ENCODE peak calls at places on chromosomes 7 and 10, in seven cellular contexts. S is tibial artery, P is cardiac muscle cell, C is heart left ventricle, F is kidney glomerular epithelial cell, L is T-helper 9 cell, E is NCI-H446. K is an unnamed sample.

GRCh38 chr7:129719980-129720732 is 108.6 kb downstream of the NRF1 start:
- DNase-seq in S (no peak), P (no peak), C (no peak), F (no peak), L (no peak), E (no peak), K (no peak)

GRCh38 chr10:24825551-24825950 is 101.9 kb upstream of the ARHGAP21 start:
- DNase-seq in S (no peak), P (no peak), C (no peak), F (no peak), L (no peak), E (no peak), K (peak)

GRCh38 chr10:46523881-46524470 is 32.5 kb downstream of the GPRIN2 start:
- DNase-seq in S (peak), P (no peak), C (peak), F (peak), L (no peak), E (peak), K (peak)

GRCh38 chr7:23003505-23004246 is 10.3 kb downstream of the HYCC1 start:
- DNase-seq in S (no peak), P (no peak), C (no peak), F (no peak), L (no peak), E (no peak), K (no peak)

GRCh38 chr7:70647801-70648491 is 484.0 kb upstream of the GALNT17 start:
- DNase-seq in S (no peak), P (no peak), C (no peak), F (no peak), L (peak), E (no peak), K (peak)

GRCh38 chr7:134447383-134447782 is 11.5 kb downstream of the AKR1B1 start:
- DNase-seq in S (no peak), P (no peak), C (no peak), F (no peak), L (no peak), E (no peak), K (no peak)

GRCh38 chr10:131654471-131655087 is 246.2 kb upstream of the PPP2R2D start:
- DNase-seq in S (no peak), P (no peak), C (no peak), F (no peak), L (no peak), E (no peak), K (no peak)

GRCh38 chr10:15784237-15784636 is 64.5 kb upstream of the ITGA8 start:
- DNase-seq in S (no peak), P (no peak), C (no peak), F (no peak), L (no peak), E (no peak), K (no peak)

GRCh38 chr7:34091330-34091917 is 186.1 kb downstream of the BMPER start:
- DNase-seq in S (no peak), P (peak), C (no peak), F (no peak), L (no peak), E (no peak), K (peak)

GRCh38 chr10:101234333-101234732 is 5.1 kb upstream of the LBX1 start:
- DNase-seq in S (no peak), P (no peak), C (no peak), F (no peak), L (no peak), E (no peak), K (no peak)

GRCh38 chr10:4807803-4808507 is 18.1 kb upstream of the AKR1E2 start:
- DNase-seq in S (no peak), P (no peak), C (no peak), F (peak), L (no peak), E (no peak), K (peak)

GRCh38 chr7:151085691-151086620 is at the start of gene AGAP3:
- DNase-seq in S (peak), P (peak), C (peak), F (peak), L (peak), E (peak), K (peak)

GRCh38 chr7:5767066-5767465 is 14.4 kb downstream of the RNF216 start:
- DNase-seq in S (no peak), P (no peak), C (no peak), F (no peak), L (no peak), E (peak), K (no peak)

GRCh38 chr10:50219200-50219599 is 32.1 kb downstream of the ASAH2 start:
- DNase-seq in S (no peak), P (no peak), C (no peak), F (no peak), L (no peak), E (no peak), K (no peak)

GRCh38 chr10:70849582-70850016 is 33.9 kb downstream of the SGPL1 start:
- DNase-seq in S (no peak), P (no peak), C (no peak), F (peak), L (no peak), E (no peak), K (peak)

GRCh38 chr7:126398285-126398684 is 854.5 kb downstream of the GRM8 start:
- DNase-seq in S (no peak), P (no peak), C (no peak), F (no peak), L (no peak), E (no peak), K (peak)

GRCh38 chr10:120415709-120416330 is 41.2 kb upstream of the PLPP4 start:
- DNase-seq in S (no peak), P (no peak), C (no peak), F (peak), L (no peak), E (no peak), K (peak)

GRCh38 chr10:3323865-3324498 is 151.4 kb upstream of the PITRM1 start:
- DNase-seq in S (no peak), P (no peak), C (no peak), F (no peak), L (no peak), E (no peak), K (peak)

GRCh38 chr10:9158675-9159074 is 1104.2 kb downstream of the GATA3 start:
- DNase-seq in S (no peak), P (no peak), C (no peak), F (no peak), L (no peak), E (no peak), K (peak)

GRCh38 chr7:143258830-143259229 is 4.4 kb upstream of the GSTK1 start:
- DNase-seq in S (no peak), P (no peak), C (no peak), F (no peak), L (no peak), E (no peak), K (no peak)

GRCh38 chr7:102119213-102119651 is 167.4 kb upstream of the SH2B2 start:
- DNase-seq in S (no peak), P (no peak), C (peak), F (no peak), L (no peak), E (no peak), K (no peak)

GRCh38 chr7:114943953-114944741 is 22.3 kb downstream of the MDFIC start:
- DNase-seq in S (no peak), P (no peak), C (no peak), F (no peak), L (no peak), E (no peak), K (no peak)

GRCh38 chr10:124296121-124296812 is 122.5 kb downstream of the OAT start:
- DNase-seq in S (no peak), P (no peak), C (no peak), F (no peak), L (no peak), E (no peak), K (no peak)

GRCh38 chr7:12729112-12729511 is 41.7 kb downstream of the ARL4A start:
- DNase-seq in S (peak), P (peak), C (peak), F (no peak), L (no peak), E (peak), K (peak)

GRCh38 chr10:24645784-24646183 is 77.9 kb downstream of the ARHGAP21 start:
- DNase-seq in S (no peak), P (no peak), C (no peak), F (no peak), L (no peak), E (no peak), K (peak)

GRCh38 chr7:151251926-151252835 is 3.7 kb upstream of the SMARCD3 start:
- DNase-seq in S (peak), P (peak), C (peak), F (peak), L (no peak), E (no peak), K (no peak)

GRCh38 chr10:72825163-72825562 is 68.4 kb upstream of the OIT3 start:
- DNase-seq in S (no peak), P (no peak), C (no peak), F (no peak), L (no peak), E (no peak), K (no peak)

GRCh38 chr7:28990200-28990960 is 32.2 kb upstream of the TRIL start:
- DNase-seq in S (peak), P (no peak), C (peak), F (no peak), L (no peak), E (no peak), K (no peak)

GRCh38 chr10:62545667-62546066 is 171.5 kb downstream of the ZNF365 start:
- DNase-seq in S (no peak), P (no peak), C (peak), F (no peak), L (no peak), E (no peak), K (peak)

GRCh38 chr7:2843711-2844152 is 376 bp downstream of the GNA12 start:
- DNase-seq in S (peak), P (no peak), C (peak), F (no peak), L (peak), E (no peak), K (peak)

GRCh38 chr10:83848696-83849095 is 290.6 kb upstream of the GHITM start:
- DNase-seq in S (no peak), P (no peak), C (no peak), F (no peak), L (no peak), E (no peak), K (no peak)

GRCh38 chr10:52615349-52615748 is 157.2 kb downstream of the MBL2 start:
- DNase-seq in S (no peak), P (no peak), C (no peak), F (no peak), L (no peak), E (no peak), K (no peak)

GRCh38 chr7:2734761-2735571 is 47.0 kb downstream of the AMZ1 start:
- DNase-seq in S (peak), P (no peak), C (peak), F (no peak), L (no peak), E (no peak), K (no peak)

GRCh38 chr10:8600192-8600591 is 545.7 kb downstream of the GATA3 start:
- DNase-seq in S (no peak), P (no peak), C (no peak), F (no peak), L (no peak), E (no peak), K (peak)

GRCh38 chr10:23331567-23332290 is 12.9 kb downstream of the C10orf67 start:
- DNase-seq in S (no peak), P (no peak), C (no peak), F (no peak), L (no peak), E (no peak), K (peak)